ENCODE peak calls at places on chromosomes 1 and 21, in six cellular contexts. P is CD8-positive, alpha-beta memory T cell; X is mammary epithelial cell; F is fibroblast of mammary gland; K is dermis microvascular lymphatic vessel endothelial cell; S is H9. J is an unnamed sample.

GRCh38 chr1:25927541-25928265 is 21.5 kb upstream of the STMN1 start:
- DNase-seq in K (peak), S (peak), P (no peak), X (no peak), F (no peak), J (no peak)

GRCh38 chr1:195849180-195849579 is 759.1 kb downstream of the KCNT2 start:
- DNase-seq in F (no peak), X (no peak), P (no peak), S (no peak), K (no peak), J (no peak)

GRCh38 chr1:38173157-38173831 is 126.7 kb upstream of the POU3F1 start:
- DNase-seq in F (no peak), K (no peak), X (no peak), S (no peak), P (no peak), J (no peak)

GRCh38 chr1:157363660-157364140 is 188.6 kb downstream of the FCRL5 start:
- DNase-seq in K (peak), P (no peak), S (peak), X (peak), F (peak), J (no peak)

GRCh38 chr1:119808972-119809550 is 2.2 kb downstream of the REG4 start:
- DNase-seq in P (peak), K (peak), F (peak), X (peak), S (peak), J (peak)

GRCh38 chr1:162710349-162710748 is 78.1 kb downstream of the DDR2 start:
- DNase-seq in F (no peak), X (no peak), S (no peak), P (no peak), K (no peak), J (no peak)

GRCh38 chr1:224287714-224288113 is 42.3 kb downstream of the NVL start:
- DNase-seq in F (no peak), S (peak), K (peak), P (no peak), X (no peak), J (no peak)

GRCh38 chr1:156709743-156710489 is 4.5 kb upstream of the CRABP2 start:
- DNase-seq in X (peak), S (no peak), P (no peak), F (peak), K (peak), J (no peak)

GRCh38 chr21:38721983-38722382 is 83.7 kb upstream of the ETS2 start:
- DNase-seq in K (no peak), X (no peak), S (no peak), F (peak), P (no peak), J (no peak)

GRCh38 chr1:84776639-84777038 is 86.4 kb upstream of the SSX2IP start:
- DNase-seq in P (no peak), X (peak), K (no peak), S (no peak), F (peak), J (no peak)

GRCh38 chr1:54588377-54588776 is 34.9 kb downstream of the FAM151A start:
- DNase-seq in S (no peak), P (no peak), X (no peak), F (no peak), K (no peak), J (no peak)

GRCh38 chr1:110554871-110555801 is 36.2 kb upstream of the KCNA10 start:
- DNase-seq in F (peak), S (peak), P (peak), X (no peak), K (peak), J (peak)

GRCh38 chr1:37865348-37866119 is 6.1 kb upstream of the MTF1 start:
- DNase-seq in F (peak), X (peak), P (no peak), S (no peak), K (no peak), J (no peak)

GRCh38 chr1:181255270-181255929 is 166.9 kb downstream of the IER5 start:
- DNase-seq in X (peak), P (no peak), K (peak), F (peak), S (no peak), J (no peak)

GRCh38 chr1:172966844-172967540 is 83.7 kb downstream of the TNFSF18 start:
- DNase-seq in K (no peak), P (no peak), X (peak), F (peak), S (no peak), J (no peak)

GRCh38 chr1:179296356-179296755 is 2.8 kb downstream of the SOAT1 start:
- DNase-seq in K (no peak), F (no peak), X (no peak), S (no peak), P (no peak), J (no peak)

GRCh38 chr1:91699339-91699970 is 186.5 kb downstream of the TGFBR3 start:
- DNase-seq in F (peak), S (no peak), P (no peak), X (no peak), K (no peak), J (no peak)

GRCh38 chr1:70353038-70353437 is 1.5 kb downstream of the ANKRD13C start:
- DNase-seq in X (no peak), F (no peak), K (no peak), S (no peak), P (no peak), J (no peak)

GRCh38 chr1:236689713-236690569 is 3.6 kb downstream of the ACTN2 start:
- DNase-seq in K (no peak), S (no peak), X (peak), F (no peak), P (no peak), J (no peak)

GRCh38 chr21:18000961-18001522 is 181.9 kb upstream of the C21orf91 start:
- DNase-seq in X (no peak), S (no peak), F (no peak), K (no peak), P (no peak), J (no peak)

GRCh38 chr1:206590025-206590834 is 22.0 kb downstream of the EIF2D start:
- DNase-seq in F (peak), P (peak), K (peak), X (peak), S (no peak), J (peak)

GRCh38 chr1:223487514-223488259 is 94.5 kb downstream of the CCDC185 start:
- DNase-seq in S (no peak), X (no peak), K (no peak), F (no peak), P (no peak), J (no peak)